ENCODE peak calls at places on chromosomes 6 and 20, in eight cellular contexts. A is fibroblast of lung, F is uterus, V is endodermal cell, M is neuronal stem cell, S is GM23248, X is cardiac muscle cell, H is tibial nerve. I is an unnamed sample.

GRCh38 chr20:51412991-51413471 is 129.5 kb downstream of the NFATC2 start:
- DNase-seq in A (peak; percentile 25), F (no peak), V (peak; percentile 77), M (no peak), S (peak; percentile 65), X (no peak), H (no peak), I (peak; percentile 58)

GRCh38 chr6:101226677-101227135 is 166.8 kb upstream of the GRIK2 start:
- DNase-seq in A (no peak), F (no peak), V (peak; percentile 94), M (peak; percentile 53), S (peak; percentile 3), X (peak; percentile 58), H (no peak), I (no peak)

GRCh38 chr20:14406495-14406894 is 69.1 kb upstream of the FLRT3 start:
- DNase-seq in A (peak; percentile 3), F (no peak), V (no peak), M (no peak), S (peak; percentile 43), X (no peak), H (no peak), I (no peak)

GRCh38 chr6:137166247-137167098 is 7.0 kb downstream of the IL22RA2 start:
- DNase-seq in A (no peak), F (no peak), V (no peak), M (no peak), S (no peak), X (no peak), H (no peak), I (no peak)

GRCh38 chr6:134729590-134729989 is 220.3 kb downstream of the ALDH8A1 start:
- DNase-seq in A (no peak), F (no peak), V (no peak), M (no peak), S (peak; percentile 21), X (no peak), H (no peak), I (no peak)

GRCh38 chr6:84258866-84259265 is 31.4 kb upstream of the CEP162 start:
- DNase-seq in A (no peak), F (no peak), V (no peak), M (no peak), S (no peak), X (no peak), H (no peak), I (no peak)

GRCh38 chr6:37501632-37502466 is 2.2 kb upstream of the CCDC167 start:
- DNase-seq in A (no peak), F (no peak), V (no peak), M (no peak), S (no peak), X (no peak), H (no peak), I (no peak)

GRCh38 chr6:7922596-7922995 is 12.0 kb upstream of the TXNDC5 start:
- DNase-seq in A (peak; percentile 49), F (no peak), V (no peak), M (no peak), S (peak; percentile 40), X (no peak), H (no peak), I (no peak)

GRCh38 chr20:7113577-7114466 is 346.3 kb downstream of the BMP2 start:
- DNase-seq in A (peak; percentile 6), F (no peak), V (peak; percentile 85), M (peak; percentile 61), S (peak; percentile 40), X (peak; percentile 74), H (peak; percentile 5), I (no peak)

GRCh38 chr20:39700527-39700926 is 738.4 kb downstream of the DHX35 start:
- DNase-seq in A (no peak), F (no peak), V (no peak), M (no peak), S (no peak), X (no peak), H (no peak), I (no peak)

GRCh38 chr6:30643656-30644055 is 3.3 kb upstream of the C6orf136 start:
- DNase-seq in A (no peak), F (no peak), V (no peak), M (no peak), S (peak; percentile 3), X (no peak), H (no peak), I (no peak)

GRCh38 chr6:163529605-163530004 is 115.1 kb downstream of the QKI start:
- DNase-seq in A (peak; percentile 81), F (no peak), V (no peak), M (no peak), S (peak; percentile 93), X (no peak), H (no peak), I (no peak)

GRCh38 chr20:19451591-19452295 is 239.3 kb downstream of the SLC24A3 start:
- DNase-seq in A (no peak), F (no peak), V (peak; percentile 13), M (no peak), S (no peak), X (peak; percentile 25), H (no peak), I (no peak)

GRCh38 chr6:14542670-14543366 is 425.2 kb downstream of the CD83 start:
- DNase-seq in A (peak; percentile 70), F (no peak), V (no peak), M (no peak), S (peak; percentile 92), X (no peak), H (no peak), I (no peak)

GRCh38 chr6:26554669-26555504 is 16.7 kb downstream of the HMGN4 start:
- DNase-seq in A (peak; percentile 67), F (peak; percentile 50), V (peak; percentile 85), M (peak; percentile 45), S (peak; percentile 69), X (no peak), H (no peak), I (no peak)

GRCh38 chr20:1674990-1675389 is 17.4 kb upstream of the SIRPG start:
- DNase-seq in A (no peak), F (no peak), V (no peak), M (no peak), S (no peak), X (no peak), H (no peak), I (no peak)

GRCh38 chr6:169176361-169176991 is 77.2 kb downstream of the THBS2 start:
- DNase-seq in A (no peak), F (no peak), V (peak; percentile 20), M (no peak), S (no peak), X (no peak), H (no peak), I (no peak)

GRCh38 chr6:97151611-97152010 is 131.4 kb downstream of the MMS22L start:
- DNase-seq in A (no peak), F (no peak), V (no peak), M (no peak), S (no peak), X (no peak), H (no peak), I (no peak)

GRCh38 chr6:160004419-160005160 is 35.7 kb downstream of the IGF2R start:
- DNase-seq in A (no peak), F (no peak), V (no peak), M (no peak), S (no peak), X (no peak), H (no peak), I (no peak)

GRCh38 chr20:56483970-56484369 is 15.5 kb downstream of the RTF2 start:
- DNase-seq in A (no peak), F (no peak), V (no peak), M (no peak), S (no peak), X (no peak), H (no peak), I (no peak)

GRCh38 chr6:49264909-49265308 is 198.1 kb downstream of the MMUT start:
- DNase-seq in A (no peak), F (no peak), V (no peak), M (no peak), S (no peak), X (no peak), H (no peak), I (no peak)

GRCh38 chr6:40128149-40128548 is 193.9 kb upstream of the MOCS1 start:
- DNase-seq in A (no peak), F (no peak), V (no peak), M (no peak), S (no peak), X (no peak), H (no peak), I (no peak)

GRCh38 chr6:40125680-40126079 is 191.4 kb upstream of the MOCS1 start:
- DNase-seq in A (no peak), F (no peak), V (no peak), M (no peak), S (no peak), X (no peak), H (no peak), I (no peak)

GRCh38 chr6:40131675-40132074 is 197.4 kb upstream of the MOCS1 start:
- DNase-seq in A (no peak), F (no peak), V (no peak), M (no peak), S (no peak), X (no peak), H (no peak), I (no peak)
- H3K9me3 ChIP-seq in A (no peaks in the 10 kb centered on the region), F (no peaks in the 10 kb centered on the region), V (no peaks in the 10 kb centered on the region), M (peaks cover 2% of the 10 kb centered on the region), S (no peaks in the 10 kb centered on the region), X (no peaks in the 10 kb centered on the region), H (no peaks in the 10 kb centered on the region), I (no peaks in the 10 kb centered on the region)

DNA sequence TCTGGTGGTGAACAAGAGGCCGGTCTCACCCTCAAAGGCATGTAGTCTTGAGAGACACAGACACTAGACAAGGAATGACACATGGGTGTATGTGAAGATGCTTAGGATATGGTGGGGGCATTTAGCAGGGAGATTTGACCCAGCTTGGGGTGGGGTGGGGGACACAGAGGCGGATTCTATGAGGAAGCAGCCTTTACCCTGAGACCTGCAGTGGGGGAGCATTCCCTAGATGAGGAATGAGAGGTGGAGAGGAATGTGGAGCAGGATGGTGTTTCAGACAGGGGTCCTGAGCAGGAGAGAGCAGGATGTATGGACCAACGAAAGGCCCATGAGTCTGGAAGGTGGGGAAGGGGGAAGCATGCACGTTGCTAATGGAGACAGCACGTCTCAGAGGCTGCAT is 57.8 kb downstream of the PHACTR3 start:
- DNase-seq in A (no peak), F (no peak), V (no peak), M (no peak), S (no peak), X (no peak), H (no peak), I (no peak)
- H3K9me3 ChIP-seq in A (no peaks in the 10 kb centered on the region), F (no peaks in the 10 kb centered on the region), V (peaks cover 56% of the 10 kb centered on the region), M (peaks cover 24% of the 10 kb centered on the region), S (no peaks in the 10 kb centered on the region), X (no peaks in the 10 kb centered on the region), H (no peaks in the 10 kb centered on the region), I (no peaks in the 10 kb centered on the region)

DNA sequence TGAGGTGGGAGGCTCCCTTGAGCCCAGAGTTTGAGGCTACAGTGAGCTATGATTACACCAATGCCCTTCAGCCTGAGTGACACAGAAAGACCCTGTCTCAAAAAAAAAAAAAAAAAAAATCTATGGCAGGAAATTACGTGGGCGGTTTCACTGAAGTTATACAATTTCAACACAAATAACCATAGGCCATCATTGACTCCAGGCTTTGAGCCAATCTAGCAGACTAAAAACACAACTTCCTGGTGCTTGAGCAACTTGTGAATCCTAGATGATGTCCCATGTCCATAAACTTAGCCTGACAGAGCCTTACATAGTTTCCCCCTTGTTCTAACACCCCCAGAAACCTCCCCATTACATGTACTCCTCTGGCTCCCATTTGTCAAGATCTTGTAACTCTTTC is 131.8 kb downstream of the QRSL1 start:
- DNase-seq in A (no peak), F (no peak), V (no peak), M (no peak), S (no peak), X (no peak), H (no peak), I (no peak)
- H3K9me3 ChIP-seq in A (no peaks in the 10 kb centered on the region), F (no peaks in the 10 kb centered on the region), V (peaks cover 10% of the 10 kb centered on the region), M (no peaks in the 10 kb centered on the region), S (no peaks in the 10 kb centered on the region), X (no peaks in the 10 kb centered on the region), H (no peaks in the 10 kb centered on the region), I (peaks cover 3% of the 10 kb centered on the region)

GRCh38 chr20:59718681-59719080 is 114.3 kb downstream of the PHACTR3 start:
- DNase-seq in A (no peak), F (no peak), V (no peak), M (no peak), S (no peak), X (no peak), H (no peak), I (no peak)
- H3K9me3 ChIP-seq in A (no peaks in the 10 kb centered on the region), F (no peaks in the 10 kb centered on the region), V (peaks cover 37% of the 10 kb centered on the region), M (peaks cover 9% of the 10 kb centered on the region), S (no peaks in the 10 kb centered on the region), X (no peaks in the 10 kb centered on the region), H (no peaks in the 10 kb centered on the region), I (no peaks in the 10 kb centered on the region)

I was measured in tibial artery.